ENCODE peak calls at places on chromosomes 3 and 15, in ten cellular contexts. C is heart left ventricle, Y is left ventricle myocardium inferior, B is sigmoid colon, A is uterus, S is MM.1S, V is endothelial cell, W is breast epithelium, J is RWPE1, I is HFF-Myc. D is an unnamed sample.
A peak's percentile ranks its signal among the peaks of the same experiment; 100 is the strongest.

GRCh38 chr3:150407818-150408231 is 273 bp upstream of the TSC22D2 start:
- DNase-seq in S (no peak), Y (peak; percentile 97), V (no peak), A (peak; percentile 96), I (no peak), C (peak; percentile 98), W (no peak), B (peak; percentile 98), J (peak; percentile 26), D (peak; percentile 91)

GRCh38 chr15:58486062-58486461 is 54.3 kb downstream of the LIPC start:
- DNase-seq in W (no peak), J (no peak), C (no peak), A (no peak), S (no peak), Y (no peak), V (no peak), B (no peak), I (no peak), D (no peak)

GRCh38 chr3:113353678-113354077 is 87.6 kb downstream of the CFAP44 start:
- DNase-seq in C (no peak), W (no peak), I (no peak), Y (no peak), V (no peak), S (no peak), J (no peak), B (no peak), A (no peak), D (no peak)

GRCh38 chr15:69666921-69667811 is 214.5 kb downstream of the RPLP1 start:
- DNase-seq in I (no peak), S (peak; percentile 80), J (no peak), C (peak; percentile 23), V (no peak), A (no peak), Y (no peak), B (no peak), W (no peak), D (no peak)

GRCh38 chr15:69132935-69133861 is 27.2 kb upstream of the GLCE start:
- DNase-seq in A (no peak), S (no peak), Y (no peak), I (no peak), B (no peak), V (no peak), J (no peak), W (peak; percentile 88), C (no peak), D (peak; percentile 84)

GRCh38 chr15:70033529-70034140 is 64.1 kb downstream of the TLE3 start:
- DNase-seq in S (no peak), I (no peak), A (peak; percentile 41), W (no peak), J (peak; percentile 51), V (no peak), B (peak; percentile 64), Y (no peak), C (no peak), D (no peak)

GRCh38 chr3:129231331-129232119 is 17.9 kb upstream of the COPG1 start:
- DNase-seq in S (no peak), C (no peak), V (no peak), W (no peak), A (no peak), J (no peak), B (no peak), I (no peak), Y (no peak), D (peak; percentile 38)

GRCh38 chr3:176352716-176353334 is 844.5 kb downstream of the TBL1XR1 start:
- DNase-seq in A (no peak), C (no peak), S (no peak), B (no peak), W (no peak), I (no peak), Y (no peak), V (no peak), J (no peak), D (peak; percentile 41)

GRCh38 chr3:66593978-66594377 is 93.2 kb upstream of the LRIG1 start:
- DNase-seq in J (peak; percentile 56), A (no peak), S (no peak), C (no peak), W (no peak), I (peak; percentile 52), B (no peak), Y (no peak), V (no peak), D (peak; percentile 91)

GRCh38 chr3:16329792-16330061 is 64.7 kb downstream of the OXNAD1 start:
- DNase-seq in V (no peak), S (no peak), I (no peak), W (no peak), B (no peak), J (no peak), A (no peak), Y (no peak), C (no peak), D (no peak)

GRCh38 chr15:53746101-53746500 is 13.4 kb downstream of the WDR72 start:
- DNase-seq in W (no peak), I (no peak), A (no peak), Y (no peak), J (no peak), B (no peak), V (no peak), S (no peak), C (no peak), D (no peak)

GRCh38 chr15:69593981-69594966 is 141.7 kb downstream of the RPLP1 start:
- DNase-seq in J (peak; percentile 92), I (no peak), W (peak; percentile 65), B (peak; percentile 58), V (no peak), S (no peak), Y (peak; percentile 40), C (peak; percentile 42), A (no peak), D (peak; percentile 86)

GRCh38 chr3:176302271-176302670 is 895.0 kb downstream of the TBL1XR1 start:
- DNase-seq in I (no peak), B (no peak), W (no peak), Y (no peak), V (no peak), A (no peak), C (no peak), J (no peak), S (no peak), D (no peak)

GRCh38 chr3:150005243-150006102 is 34.8 kb upstream of the PFN2 start:
- DNase-seq in W (no peak), A (no peak), Y (no peak), C (no peak), J (peak; percentile 8), B (no peak), I (no peak), V (no peak), S (no peak), D (no peak)

GRCh38 chr3:64270143-64270542 is 44.9 kb upstream of the PRICKLE2 start:
- DNase-seq in Y (no peak), B (no peak), W (no peak), S (no peak), J (no peak), A (no peak), V (no peak), C (no peak), I (no peak), D (no peak)

GRCh38 chr3:12898980-12899755 is 57.8 kb upstream of the RPL32 start:
- DNase-seq in J (no peak), V (no peak), C (no peak), Y (no peak), B (no peak), W (no peak), A (no peak), I (no peak), S (no peak), D (no peak)

DNA sequence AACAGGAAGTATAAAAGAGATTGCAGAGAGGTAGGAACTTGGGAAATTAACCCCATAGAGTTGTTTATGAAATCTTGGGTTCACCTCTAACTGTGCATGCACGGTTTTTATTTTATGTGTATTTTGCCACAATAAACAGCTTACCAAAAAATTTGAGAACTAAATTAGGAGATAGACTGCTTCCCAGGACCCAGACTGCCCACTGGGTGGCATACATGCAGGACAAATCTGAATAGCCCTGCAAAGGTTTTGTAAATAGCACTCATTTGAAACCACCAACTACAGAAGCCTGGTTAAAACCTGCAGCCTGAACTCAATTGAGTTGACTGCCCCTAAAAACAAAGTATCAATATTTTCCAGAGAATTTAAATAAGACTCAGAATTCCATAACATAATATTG is 96.4 kb upstream of the SLCO2A1 start:
- DNase-seq in I (no peak), J (peak; percentile 20), B (no peak), A (no peak), V (no peak), S (no peak), Y (no peak), W (no peak), C (no peak), D (no peak)
- TF ChIP-seq CTCF in I (peak; percentile 24), J (no peak), B (no peak), A (no peak), V (no peak), S (no peak), Y (no peak), W (no peak), C (no peak), D (peak; percentile 8)

GRCh38 chr3:30751610-30752299 is 142.7 kb downstream of the GADL1 start:
- DNase-seq in W (no peak), C (peak; percentile 33), J (no peak), Y (peak; percentile 33), I (peak; percentile 27), V (peak; percentile 68), B (no peak), A (peak; percentile 36), S (peak; percentile 15), D (peak; percentile 52)
- TF ChIP-seq CTCF in W (no peak), C (peak; percentile 52), J (no peak), Y (peak; percentile 55), I (peak; percentile 60), V (peak; percentile 27), B (no peak), A (no peak), S (peak; percentile 39), D (no peak)

GRCh38 chr3:57179580-57180410 is 14.6 kb upstream of the IL17RD start:
- DNase-seq in J (no peak), C (no peak), S (peak; percentile 47), B (no peak), A (no peak), Y (no peak), I (no peak), V (no peak), W (no peak), D (peak; percentile 31)
- TF ChIP-seq CTCF in J (peak; percentile 33), C (peak; percentile 34), S (peak; percentile 50), B (no peak), A (peak; percentile 8), Y (peak; percentile 44), I (peak; percentile 41), V (no peak), W (no peak), D (peak; percentile 47)

DNA sequence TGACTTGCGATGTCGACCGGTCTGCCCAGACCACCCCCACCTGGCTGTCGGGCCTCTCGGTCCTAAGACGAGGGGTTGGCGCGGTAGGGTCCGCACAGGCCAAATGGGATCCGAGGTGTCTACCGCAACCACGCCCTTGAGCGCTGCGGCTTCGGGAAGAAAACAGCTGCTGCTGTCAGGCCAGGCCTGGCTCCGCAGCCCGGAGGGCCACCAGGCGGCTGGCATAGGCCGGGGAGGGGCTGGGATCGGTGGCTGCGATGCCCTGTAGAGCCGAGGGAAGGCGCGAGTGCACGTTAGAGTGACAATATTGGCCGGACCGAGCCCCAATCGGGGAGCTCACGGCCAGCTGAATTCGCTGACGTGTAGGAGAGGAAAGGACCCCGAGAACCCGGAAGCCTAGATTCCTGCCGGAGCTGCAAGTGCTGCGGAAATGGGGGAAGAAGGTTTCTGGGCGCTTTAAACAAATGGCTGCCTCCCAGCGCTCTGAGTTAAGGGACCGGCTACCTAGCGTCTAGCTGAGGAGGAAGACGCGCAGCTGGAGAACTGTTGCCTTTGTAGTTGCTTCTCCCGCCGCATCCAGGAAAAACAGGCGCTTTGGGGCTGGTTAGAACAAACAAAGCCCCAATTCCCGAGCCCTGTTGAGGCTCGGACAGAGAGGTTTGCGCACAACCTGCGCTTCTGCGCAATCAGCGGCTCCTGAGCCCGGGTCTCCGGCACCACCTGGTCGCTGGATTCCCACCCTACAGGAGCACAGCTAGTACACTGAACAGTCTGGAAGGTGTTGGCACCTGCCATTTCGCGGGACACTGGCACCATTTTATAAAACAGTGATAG is 14.0 kb downstream of the ZIC4 start:
- DNase-seq in Y (no peak), B (peak; percentile 56), V (peak; percentile 82), A (no peak), J (no peak), S (no peak), C (no peak), I (peak; percentile 31), W (no peak), D (no peak)
- TF ChIP-seq CTCF in Y (no peak), B (no peak), V (no peak), A (no peak), J (no peak), S (no peak), C (no peak), I (peak; percentile 5), W (no peak), D (no peak)